ENCODE peak calls at places on chromosomes 2 and 18, in seven cellular contexts. T is colonic mucosa, K is right lobe of liver, P is fibroblast of the aortic adventitia, D is K562, Q is T-helper 1 cell, G is A172. H is an unnamed sample.

GRCh38 chr2:17962874-17963273 is 84.4 kb downstream of the KCNS3 start:
- DNase-seq in P (no peak), D (no peak), K (no peak), Q (no peak), G (peak), T (no peak), H (no peak)

GRCh38 chr2:98555681-98556080 is 52.6 kb downstream of the COA5 start:
- DNase-seq in T (no peak), G (no peak), P (no peak), D (no peak), K (no peak), Q (no peak), H (no peak)

GRCh38 chr18:55458456-55459238 is 129.3 kb downstream of the TCF4 start:
- DNase-seq in P (no peak), T (no peak), K (no peak), Q (no peak), G (no peak), D (peak), H (no peak)

GRCh38 chr2:70995227-70995729 is 605 bp upstream of the TEX261 start:
- DNase-seq in G (peak), D (peak), K (no peak), T (peak), Q (no peak), P (peak), H (peak)

GRCh38 chr18:32624182-32624723 is 148.6 kb downstream of the KLHL14 start:
- DNase-seq in G (no peak), D (no peak), P (no peak), Q (no peak), K (no peak), T (no peak), H (no peak)

GRCh38 chr2:160104115-160104514 is 41.7 kb upstream of the PLA2R1 start:
- DNase-seq in Q (no peak), K (no peak), P (no peak), G (no peak), D (no peak), T (no peak), H (no peak)

GRCh38 chr18:74742573-74742972 is 144.9 kb downstream of the ZNF407 start:
- DNase-seq in K (no peak), T (no peak), D (no peak), Q (no peak), G (no peak), P (peak), H (no peak)

GRCh38 chr2:238938460-238939055 is 90.7 kb downstream of the TWIST2 start:
- DNase-seq in D (no peak), Q (no peak), P (peak), G (peak), K (no peak), T (peak), H (no peak)

GRCh38 chr2:240507778-240508251 is 50.0 kb downstream of the ANKMY1 start:
- DNase-seq in T (no peak), Q (no peak), G (no peak), K (no peak), P (no peak), D (no peak), H (no peak)

GRCh38 chr2:138632066-138632465 is 130.5 kb downstream of the SPOPL start:
- DNase-seq in G (peak), K (no peak), P (peak), T (no peak), D (no peak), Q (no peak), H (no peak)

GRCh38 chr2:129459200-129459876 is 520.1 kb upstream of the RAB6C start:
- DNase-seq in D (no peak), G (no peak), Q (no peak), K (no peak), P (no peak), T (no peak), H (no peak)

GRCh38 chr2:152062130-152063091 is 36.4 kb downstream of the CACNB4 start:
- DNase-seq in P (peak), G (peak), Q (no peak), D (no peak), K (no peak), T (no peak), H (no peak)

GRCh38 chr2:165410231-165410630 is 59.3 kb upstream of the CSRNP3 start:
- DNase-seq in P (no peak), Q (no peak), G (no peak), K (no peak), T (no peak), D (no peak), H (no peak)